ENCODE peak calls at places on chromosomes 3 and 15, in seven cellular contexts. W is K562, Q is GM12878, K is H1, J is GM23338, Z is sigmoid colon, T is HCT116. U is an unnamed sample.

GRCh38 chr3:39668420-39668819 is 141.0 kb upstream of the MYRIP start:
- DNase-seq in W (peak), Q (no peak), K (no peak), J (peak), Z (no peak), T (peak), U (no peak)

GRCh38 chr15:49860101-49860500 is 239.3 kb downstream of the DTWD1 start:
- DNase-seq in W (no peak), Q (no peak), K (no peak), J (no peak), Z (no peak), T (no peak), U (no peak)

GRCh38 chr15:36887214-36888017 is 212.9 kb downstream of the MEIS2 start:
- DNase-seq in W (peak), Q (no peak), K (no peak), J (peak), Z (no peak), T (no peak), U (no peak)

GRCh38 chr3:156551746-156552145 is 3.2 kb downstream of the SSR3 start:
- DNase-seq in W (no peak), Q (no peak), K (no peak), J (no peak), Z (no peak), T (no peak), U (no peak)

GRCh38 chr3:127427169-127427655 is 139.4 kb upstream of the PRR20G start:
- DNase-seq in W (no peak), Q (no peak), K (no peak), J (no peak), Z (peak), T (no peak), U (no peak)

GRCh38 chr15:78527325-78527724 is 12.9 kb upstream of the PSMA4 start:
- DNase-seq in W (no peak), Q (no peak), K (no peak), J (no peak), Z (no peak), T (no peak), U (no peak)

GRCh38 chr3:26100176-26100575 is 310.3 kb downstream of the OXSM start:
- DNase-seq in W (no peak), Q (no peak), K (no peak), J (no peak), Z (no peak), T (no peak), U (no peak)

GRCh38 chr3:171193693-171194092 is 167.2 kb upstream of the SLC2A2 start:
- DNase-seq in W (no peak), Q (no peak), K (no peak), J (no peak), Z (no peak), T (no peak), U (no peak)

GRCh38 chr15:71802770-71803169 is 7.6 kb upstream of the NR2E3 start:
- DNase-seq in W (peak), Q (no peak), K (no peak), J (peak), Z (no peak), T (no peak), U (no peak)

GRCh38 chr3:191702121-191702520 is 241.2 kb downstream of the PYDC2 start:
- DNase-seq in W (no peak), Q (no peak), K (no peak), J (peak), Z (no peak), T (no peak), U (no peak)

GRCh38 chr3:8992854-8993253 is 29.6 kb upstream of the RAD18 start:
- DNase-seq in W (no peak), Q (no peak), K (no peak), J (no peak), Z (no peak), T (no peak), U (no peak)

GRCh38 chr3:155233213-155233612 is 60.3 kb downstream of the STRIT1 start:
- DNase-seq in W (peak), Q (no peak), K (no peak), J (no peak), Z (peak), T (no peak), U (peak)

GRCh38 chr15:87362531-87362930 is 894.0 kb downstream of the NTRK3 start:
- DNase-seq in W (no peak), Q (no peak), K (no peak), J (no peak), Z (no peak), T (no peak), U (no peak)

GRCh38 chr3:55362206-55362960 is 124.7 kb downstream of the WNT5A start:
- DNase-seq in W (no peak), Q (no peak), K (no peak), J (no peak), Z (no peak), T (no peak), U (no peak)

GRCh38 chr3:159672728-159673471 is 315.7 kb upstream of the IL12A start:
- DNase-seq in W (no peak), Q (no peak), K (no peak), J (peak), Z (no peak), T (no peak), U (no peak)

GRCh38 chr3:48532271-48532973 is 24.2 kb downstream of the PFKFB4 start:
- DNase-seq in W (no peak), Q (no peak), K (no peak), J (no peak), Z (no peak), T (no peak), U (no peak)

GRCh38 chr15:58016776-58017175 is 48.7 kb downstream of the ALDH1A2 start:
- DNase-seq in W (no peak), Q (no peak), K (no peak), J (no peak), Z (no peak), T (no peak), U (no peak)

GRCh38 chr15:96398769-96399168 is 68.3 kb downstream of the NR2F2 start:
- DNase-seq in W (no peak), Q (no peak), K (no peak), J (no peak), Z (no peak), T (no peak), U (no peak)

GRCh38 chr15:78302579-78302978 is 3.2 kb upstream of the SKIC8 start:
- DNase-seq in W (no peak), Q (no peak), K (no peak), J (no peak), Z (no peak), T (no peak), U (no peak)

GRCh38 chr3:76028816-76029215 is 243.5 kb upstream of the ZNF717 start:
- DNase-seq in W (no peak), Q (no peak), K (no peak), J (no peak), Z (no peak), T (no peak), U (no peak)
- TF ChIP-seq CTCF in W (no peak), Q (no peak), K (no peak), J (no peak), Z (no peak), T (no peak), U (no peak)

DNA sequence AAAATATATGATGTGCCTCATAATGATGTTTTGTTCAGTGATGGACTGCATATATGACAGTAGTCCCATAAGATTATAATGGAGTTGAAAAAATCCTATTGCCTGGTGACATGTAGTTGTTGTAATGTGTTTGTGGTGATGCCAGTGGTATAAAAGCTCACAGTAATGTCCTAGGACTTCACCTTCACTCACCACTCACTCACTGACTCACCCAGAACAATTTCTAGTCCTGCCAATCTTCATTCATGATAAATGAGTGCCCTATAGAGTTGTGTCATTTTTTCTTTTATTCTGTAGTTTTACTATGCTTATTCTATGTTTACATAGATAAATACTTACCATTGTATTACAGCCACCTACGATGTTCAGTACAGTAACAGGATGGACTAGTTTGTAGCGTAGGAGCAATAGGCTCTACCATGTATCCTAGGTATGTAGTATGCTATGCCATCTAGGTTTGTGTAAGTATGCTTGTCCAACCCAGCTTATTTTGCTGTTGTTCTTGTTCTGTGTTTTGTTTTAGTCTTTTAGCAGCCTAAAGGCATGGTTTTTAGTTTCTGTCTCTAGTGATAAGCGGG is 88.5 kb upstream of the LRRFIP2 start:
- DNase-seq in W (no peak), Q (no peak), K (no peak), J (no peak), Z (no peak), T (no peak), U (no peak)
- H3K27ac ChIP-seq in W (no peak), Q (no peak), K (no peak), J (no peak), Z (no peak), T (no peak), U (no peak)

DNA sequence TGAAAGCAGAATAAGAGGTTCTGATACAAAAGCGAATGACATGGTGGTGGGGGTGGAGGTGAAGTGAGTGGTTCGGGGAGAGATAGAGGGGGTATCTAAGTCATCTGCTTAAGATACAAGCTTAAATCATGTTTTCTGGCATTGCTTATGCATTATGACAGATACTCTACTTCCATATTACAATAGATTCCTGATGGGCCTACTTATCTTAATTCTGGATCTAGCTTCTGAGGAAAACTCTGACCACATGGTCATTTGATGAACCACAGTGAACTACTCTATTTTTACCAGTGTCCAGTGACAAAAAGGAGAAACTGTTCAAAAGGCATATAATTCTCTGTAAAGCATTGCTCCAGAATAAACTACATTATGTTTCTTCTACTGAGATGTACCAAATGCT is 673.7 kb upstream of the CCDC54 start:
- DNase-seq in W (no peak), Q (no peak), K (no peak), J (no peak), Z (no peak), T (no peak), U (no peak)
- TF ChIP-seq POLR2AphosphoS5 in W (no peak), Q (no peak), K (no peak), J (no peak), Z (no peak), T (no peak), U (no peak)

DNA sequence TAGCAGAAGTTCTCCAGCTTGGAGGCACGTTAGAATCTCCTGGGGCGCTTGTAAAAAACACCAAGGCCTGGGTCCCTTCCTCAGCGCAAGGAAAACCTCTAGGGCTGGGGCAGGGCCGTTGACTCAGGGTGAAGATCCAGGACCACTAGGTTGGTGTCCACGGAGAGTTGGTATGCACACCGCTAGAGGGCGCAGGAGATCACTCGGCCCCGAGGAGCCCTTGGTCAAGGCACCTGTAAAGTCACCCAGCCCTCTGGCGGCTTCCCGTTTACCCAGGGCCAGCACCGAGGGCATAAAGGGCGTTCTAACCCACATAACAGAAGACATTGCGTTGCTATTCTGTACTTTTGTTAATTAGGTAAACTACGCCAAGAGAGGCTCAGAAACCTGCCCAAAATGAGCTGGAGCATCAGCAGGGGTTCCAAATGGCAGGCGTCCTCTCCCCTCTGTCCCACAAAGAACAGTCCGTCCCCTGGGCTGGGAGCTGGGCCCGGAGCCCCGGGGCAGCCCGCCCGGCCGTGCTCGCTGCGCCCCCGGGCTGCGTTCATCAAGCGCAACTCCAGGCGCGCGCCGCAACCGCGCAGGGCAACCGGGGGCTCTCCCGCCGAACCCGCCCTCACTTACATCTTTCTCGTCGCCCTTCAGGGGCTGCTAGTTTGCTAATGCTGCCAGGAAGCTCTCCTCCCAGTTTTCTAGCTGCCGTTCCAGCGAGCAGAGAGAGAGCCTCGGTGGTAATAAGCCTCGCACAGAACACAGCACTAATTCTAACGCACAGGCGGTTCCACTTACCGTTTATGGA is 332.1 kb downstream of the ARRDC4 start:
- DNase-seq in W (peak), Q (no peak), K (peak), J (peak), Z (peak), T (peak), U (no peak)
- TF ChIP-seq CTCF in W (peak), Q (peak), K (peak), J (peak), Z (peak), T (peak), U (no peak)

GRCh38 chr3:13378155-13378554 is 42.0 kb downstream of the NUP210 start:
- DNase-seq in W (no peak), Q (peak), K (no peak), J (no peak), Z (no peak), T (no peak), U (no peak)
- H3K27ac ChIP-seq in W (no peak), Q (no peak), K (no peak), J (no peak), Z (no peak), T (no peak), U (no peak)

GRCh38 chr3:72909591-72909990 is 21.7 kb downstream of the GXYLT2 start:
- DNase-seq in W (no peak), Q (no peak), K (no peak), J (no peak), Z (no peak), T (no peak), U (no peak)

GRCh38 chr3:72904156-72904555 is 16.3 kb downstream of the GXYLT2 start:
- DNase-seq in W (no peak), Q (no peak), K (no peak), J (no peak), Z (no peak), T (no peak), U (no peak)

GRCh38 chr3:72906154-72906553 is 18.3 kb downstream of the GXYLT2 start:
- DNase-seq in W (no peak), Q (no peak), K (no peak), J (no peak), Z (no peak), T (no peak), U (no peak)

GRCh38 chr3:72907131-72907697 is 19.4 kb downstream of the GXYLT2 start:
- DNase-seq in W (no peak), Q (no peak), K (no peak), J (no peak), Z (peak), T (no peak), U (peak)

DNA sequence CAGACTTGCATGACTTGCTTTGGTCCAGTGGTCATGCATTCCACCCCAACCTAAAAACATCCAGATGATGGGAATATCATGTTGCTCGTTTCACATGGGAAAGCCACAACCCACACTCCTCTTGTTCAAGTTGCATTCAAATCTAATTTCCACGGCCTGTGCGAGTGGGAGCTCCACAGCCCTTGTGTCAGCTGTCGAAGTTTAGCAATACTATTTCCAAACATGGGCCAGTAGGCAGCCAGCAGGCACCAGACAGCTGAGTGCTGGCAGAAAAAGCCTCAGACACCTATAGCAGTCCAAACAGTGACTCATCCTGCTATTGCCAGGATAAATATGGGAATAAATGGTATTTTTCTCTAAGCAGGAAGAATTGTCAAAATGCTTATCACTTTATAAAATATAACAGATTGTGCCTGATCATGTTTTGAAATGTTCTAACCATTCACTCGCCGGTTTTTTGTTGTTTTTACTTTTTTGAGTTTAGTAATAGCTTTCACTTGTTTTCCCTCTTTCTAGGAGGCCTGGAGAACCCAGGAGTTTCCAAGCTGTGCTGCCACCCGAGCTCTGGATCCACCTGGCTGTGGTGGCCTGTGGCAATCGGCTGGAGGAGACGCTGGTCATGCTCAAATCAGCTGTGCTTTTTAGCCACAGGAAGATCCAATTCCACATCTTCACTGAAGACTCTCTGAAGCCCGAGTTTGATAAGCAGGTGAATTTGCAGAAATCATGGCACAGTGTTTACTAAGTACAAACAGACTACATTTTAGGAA is 20.2 kb downstream of the GXYLT2 start:
- DNase-seq in W (no peak), Q (no peak), K (no peak), J (no peak), Z (no peak), T (no peak), U (peak)
- TF ChIP-seq POLR2AphosphoS5 in W (no peak), Q (no peak), K (no peak), J (no peak), Z (no peak), T (no peak), U (no peak)